ENCODE peak calls at places on chromosomes 5 and 9, in eight cellular contexts. Y is mucosa of descending colon; N is upper lobe of right lung; H is esophagus mucosa; E is left ventricle myocardium superior; B is right lobe of liver; T is activated T-cell treated with anti-CD3 and anti-CD28 coated beads, Interleukin-2, amount 50 U/mL, for 72 hours; V is Right ventricle myocardium superior. C is an unnamed sample.
A peak's percentile ranks its signal among the peaks of the same experiment; 100 is the strongest.

GRCh38 chr5:125835293-125836172 is 587.7 kb upstream of the GRAMD2B start:
- ATAC-seq in H (no peak), T (no peak), E (peak; percentile 76), V (peak; percentile 90), N (peak; percentile 75), B (peak; percentile 53), Y (peak; percentile 71), C (no peak)

GRCh38 chr5:172402531-172403190 is 51.7 kb downstream of the SH3PXD2B start:
- ATAC-seq in N (peak; percentile 22), H (peak; percentile 13), Y (no peak), T (no peak), E (no peak), B (no peak), V (no peak), C (no peak)

GRCh38 chr5:89283758-89284493 is 400.9 kb upstream of the MEF2C start:
- ATAC-seq in B (no peak), T (no peak), E (no peak), H (no peak), Y (no peak), V (no peak), N (no peak), C (no peak)

GRCh38 chr5:54930736-54931135 is 54.7 kb downstream of the ESM1 start:
- ATAC-seq in T (peak; percentile 71), N (no peak), B (no peak), V (no peak), Y (no peak), H (no peak), E (no peak), C (peak; percentile 69)

GRCh38 chr9:118651511-118651910 is 717.7 kb downstream of the BRINP1 start:
- ATAC-seq in E (no peak), N (no peak), Y (no peak), B (no peak), V (no peak), T (no peak), H (peak; percentile 75), C (no peak)

GRCh38 chr5:56259002-56259511 is 25.9 kb upstream of the ANKRD55 start:
- ATAC-seq in H (no peak), T (peak; percentile 99), E (peak; percentile 83), B (no peak), Y (peak; percentile 48), N (peak; percentile 67), V (peak; percentile 77), C (peak; percentile 99)

GRCh38 chr9:133170716-133171115 is 7.0 kb upstream of the GBGT1 start:
- ATAC-seq in B (no peak), Y (no peak), N (peak; percentile 10), T (no peak), V (no peak), H (no peak), E (no peak), C (no peak)

GRCh38 chr9:134728801-134729495 is 87.3 kb downstream of the COL5A1 start:
- ATAC-seq in B (no peak), N (no peak), H (no peak), E (no peak), T (no peak), V (no peak), Y (no peak), C (no peak)

GRCh38 chr9:30723656-30724055 is 1660.8 kb upstream of the ACO1 start:
- ATAC-seq in E (no peak), Y (no peak), V (no peak), B (no peak), T (no peak), H (no peak), N (no peak), C (no peak)

GRCh38 chr5:124231240-124231639 is 515.2 kb downstream of the ZNF608 start:
- ATAC-seq in B (no peak), T (no peak), N (no peak), Y (no peak), E (no peak), H (no peak), V (no peak), C (no peak)

GRCh38 chr5:138724470-138725146 is 28.6 kb upstream of the CTNNA1 start:
- ATAC-seq in H (peak; percentile 68), B (peak; percentile 25), T (no peak), Y (no peak), N (peak; percentile 75), E (peak; percentile 85), V (peak; percentile 81), C (no peak)

C was measured in activated T-helper 17 cell treated with anti-CD3 and anti-CD28 coated beads, Interleukin-2, amount 50 U/mL, for 72 hours.